ENCODE peak calls at places on chromosomes 7 and 10, in four cellular contexts. H is K562, W is GM12878, J is HepG2. O is an unnamed sample.

GRCh38 chr7:133676805-133677370 is 424.0 kb downstream of the EXOC4 start:
- DNase-seq in H (no peak), W (no peak), J (no peak), O (no peak)

GRCh38 chr10:124367936-124368335 is 50.8 kb downstream of the OAT start:
- DNase-seq in H (no peak), W (no peak), J (no peak), O (no peak)

GRCh38 chr10:23994459-23995046 is 214.4 kb upstream of the KIAA1217 start:
- DNase-seq in H (peak; percentile 53), W (peak; percentile 5), J (peak; percentile 46), O (peak; percentile 74)

GRCh38 chr7:136254148-136254547 is 277.0 kb upstream of the MTPN start:
- DNase-seq in H (no peak), W (no peak), J (no peak), O (no peak)

GRCh38 chr10:29535012-29535777 is 99.6 kb downstream of the SVIL start:
- DNase-seq in H (peak; percentile 42), W (no peak), J (peak; percentile 93), O (peak; percentile 80)

GRCh38 chr10:110918269-110918632 is 729 bp downstream of the BBIP1 start:
- DNase-seq in H (peak; percentile 94), W (peak; percentile 63), J (peak; percentile 87), O (peak; percentile 98)

GRCh38 chr10:88537337-88537736 is 45.8 kb downstream of the RNLS start:
- DNase-seq in H (no peak), W (no peak), J (no peak), O (no peak)

GRCh38 chr10:95500649-95501048 is 60.5 kb downstream of the SORBS1 start:
- DNase-seq in H (no peak), W (no peak), J (no peak), O (no peak)

GRCh38 chr10:22792161-22792560 is 77.8 kb upstream of the PIP4K2A start:
- DNase-seq in H (no peak), W (no peak), J (no peak), O (no peak)

GRCh38 chr10:14838582-14839304 is 637 bp downstream of the HSPA14 start:
- DNase-seq in H (peak; percentile 40), W (no peak), J (peak; percentile 18), O (peak; percentile 64)

DNA sequence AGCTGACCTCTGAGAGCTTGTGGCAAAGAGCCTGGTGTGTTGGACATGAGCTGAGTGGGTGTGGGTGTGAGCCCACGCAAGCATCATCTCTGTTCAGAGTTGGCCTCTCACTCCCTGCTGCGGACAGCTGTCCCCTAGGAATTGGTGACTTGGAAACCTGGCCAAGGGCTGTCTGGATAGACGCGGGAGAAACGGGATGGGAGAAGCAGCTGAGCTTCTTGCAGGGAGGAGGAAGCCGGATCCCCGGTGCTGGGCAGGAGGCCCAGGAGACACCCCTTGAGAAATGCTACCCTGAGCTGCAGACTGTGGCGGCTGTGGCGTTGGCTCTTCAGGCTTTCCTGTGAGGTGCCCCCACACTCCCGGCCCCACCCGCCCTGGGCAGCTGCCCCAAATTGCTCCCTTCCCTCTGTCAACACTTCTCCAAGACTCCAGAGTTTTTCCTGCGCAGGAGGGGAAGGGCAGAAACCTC is 121.9 kb upstream of the BTBD16 start:
- DNase-seq in H (no peak), W (no peak), J (no peak), O (no peak)
- TF ChIP-seq CREB1 in H (no peak), W (no peak), J (no peak), O (no peak)

GRCh38 chr7:2157473-2158279 is 75.1 kb downstream of the MAD1L1 start:
- DNase-seq in H (no peak), W (no peak), J (no peak), O (peak; percentile 8)
- TF ChIP-seq ETV6 in H (no peak), W (no peak), J (no peak), O (no peak)

GRCh38 chr10:127906548-127907377 is at the start of gene PTPRE:
- DNase-seq in H (peak; percentile 17), W (no peak), J (no peak), O (peak; percentile 76)

GRCh38 chr10:127908106-127908957 is 1.4 kb downstream of the PTPRE start:
- DNase-seq in H (no peak), W (no peak), J (peak; percentile 23), O (no peak)

GRCh38 chr10:127908958-127909267 is 2.0 kb downstream of the PTPRE start:
- DNase-seq in H (no peak), W (no peak), J (no peak), O (no peak)

GRCh38 chr10:127905623-127906261 is 1.2 kb upstream of the PTPRE start:
- DNase-seq in H (no peak), W (no peak), J (no peak), O (no peak)

DNA sequence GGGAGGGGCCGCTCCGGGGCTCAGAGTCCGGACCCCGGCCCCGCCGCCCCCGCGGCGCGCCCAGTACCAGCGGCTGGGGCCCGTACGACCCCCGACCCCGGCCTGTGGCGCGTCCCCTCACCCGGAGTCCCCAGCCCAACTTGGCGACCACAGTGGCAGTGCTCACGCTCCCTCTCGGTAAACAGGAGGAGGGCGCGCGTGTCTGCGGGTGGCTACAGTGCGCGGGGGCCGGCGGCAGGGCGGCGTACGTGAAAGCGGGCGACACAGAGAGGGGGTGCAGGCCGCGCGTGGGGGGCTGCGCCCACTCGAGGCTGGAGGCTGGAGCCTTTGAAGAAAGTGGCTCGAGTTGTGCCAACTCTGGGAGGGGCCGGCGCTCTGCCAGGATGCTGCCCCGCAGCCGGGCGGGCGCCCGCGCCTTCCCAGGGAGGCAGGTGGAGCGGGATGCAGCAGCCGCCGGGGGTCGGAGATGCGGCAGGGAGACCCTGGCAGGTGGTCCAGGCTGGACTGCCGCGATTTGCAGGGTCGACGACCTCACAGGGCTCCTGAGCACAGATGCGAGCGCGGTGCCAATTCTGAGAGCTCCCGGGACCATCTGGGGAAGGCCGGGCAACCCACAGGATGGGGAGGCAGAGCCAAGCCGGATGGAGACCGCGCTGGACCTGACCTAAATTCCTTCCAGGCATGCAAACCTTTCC is 655 bp downstream of the PTPRE start:
- DNase-seq in H (no peak), W (no peak), J (no peak), O (peak; percentile 27)
- TF ChIP-seq CREB1 in H (no peak), W (no peak), J (no peak), O (no peak)

GRCh38 chr10:91589015-91589655 is 43.7 kb downstream of the PPP1R3C start:
- DNase-seq in H (no peak), W (no peak), J (no peak), O (no peak)
- TF ChIP-seq ETV6 in H (no peak), W (no peak), J (no peak), O (no peak)

DNA sequence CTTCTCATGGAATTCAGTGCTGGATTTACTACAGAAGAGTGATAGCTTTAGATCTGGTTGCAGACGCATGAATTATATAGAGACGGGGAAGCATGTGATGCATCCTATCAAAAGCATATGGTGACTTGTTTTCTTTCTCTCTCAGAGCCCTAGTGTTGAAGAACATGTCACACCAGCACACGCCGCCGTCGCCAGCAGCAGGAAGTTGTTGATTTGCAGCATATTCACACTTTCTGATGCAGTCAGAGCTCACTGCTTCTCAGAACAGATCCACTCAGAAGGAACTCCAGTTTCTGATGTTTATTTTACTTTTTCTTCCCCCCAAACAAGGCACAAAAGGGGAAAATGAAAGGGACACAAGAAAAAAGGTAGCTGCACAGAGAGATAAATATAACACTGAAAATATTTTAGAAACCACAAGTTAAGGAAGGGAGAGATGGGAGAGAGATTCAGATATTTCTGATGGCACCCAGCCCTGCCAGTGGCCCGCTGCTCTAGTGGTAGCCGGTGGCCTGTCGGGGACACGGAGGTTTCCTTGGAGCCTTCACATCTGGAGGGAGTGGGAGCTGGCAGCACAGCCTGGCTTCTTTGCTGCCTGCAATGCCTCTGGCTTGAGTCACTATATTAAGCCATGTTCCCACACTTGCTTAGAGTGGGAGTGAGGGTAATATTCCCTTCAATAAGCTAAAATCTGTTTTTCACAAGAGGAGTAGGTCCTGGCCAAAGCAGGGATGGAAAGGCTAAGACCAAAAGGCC is 123.2 kb downstream of the NRP1 start:
- DNase-seq in H (no peak), W (no peak), J (no peak), O (no peak)
- TF ChIP-seq CREB1 in H (no peak), W (no peak), J (no peak), O (no peak)

O was measured in WTC11.